ENCODE peak calls at places on chromosomes 2 and 18, in ten cellular contexts. One of them, this sample, is unnamed. For H3K4me1, the result is how much of the 10 kb centered on the place peaks cover.

GRCh38 chr2:184030978-184031377 is 567.4 kb upstream of the ZNF804A start:
- DNase-seq in GM23248: no peak
- DNase-seq in aorta: no peak
- DNase-seq in stomach: no peak
- DNase-seq in psoas muscle: no peak
- DNase-seq in SJSA1: no peak
- DNase-seq in lung: no peak
- DNase-seq in small intestine: no peak
- DNase-seq in A549: no peak
- DNase-seq in naive thymus-derived CD4-positive, alpha-beta T cell: no peak
- DNase-seq in this sample: no peak

GRCh38 chr2:231489990-231490389 is 25.7 kb upstream of the NCL start:
- DNase-seq in GM23248: peak
- DNase-seq in aorta: no peak
- DNase-seq in stomach: peak
- DNase-seq in psoas muscle: no peak
- DNase-seq in SJSA1: no peak
- DNase-seq in lung: no peak
- DNase-seq in small intestine: no peak
- DNase-seq in A549: peak
- DNase-seq in naive thymus-derived CD4-positive, alpha-beta T cell: no peak
- DNase-seq in this sample: peak

GRCh38 chr2:16121231-16121985 is 181.1 kb downstream of the MYCN start:
- DNase-seq in GM23248: no peak
- DNase-seq in aorta: no peak
- DNase-seq in stomach: no peak
- DNase-seq in psoas muscle: no peak
- DNase-seq in SJSA1: no peak
- DNase-seq in lung: no peak
- DNase-seq in small intestine: no peak
- DNase-seq in A549: no peak
- DNase-seq in naive thymus-derived CD4-positive, alpha-beta T cell: no peak
- DNase-seq in this sample: no peak

GRCh38 chr2:6602471-6602870 is 263.2 kb downstream of the CMPK2 start:
- DNase-seq in GM23248: no peak
- DNase-seq in aorta: no peak
- DNase-seq in stomach: no peak
- DNase-seq in psoas muscle: no peak
- DNase-seq in SJSA1: no peak
- DNase-seq in lung: no peak
- DNase-seq in small intestine: no peak
- DNase-seq in A549: no peak
- DNase-seq in naive thymus-derived CD4-positive, alpha-beta T cell: no peak
- DNase-seq in this sample: no peak

GRCh38 chr2:129673234-129673633 is 306.2 kb upstream of the RAB6C start:
- DNase-seq in GM23248: peak
- DNase-seq in aorta: no peak
- DNase-seq in stomach: no peak
- DNase-seq in psoas muscle: no peak
- DNase-seq in SJSA1: no peak
- DNase-seq in lung: no peak
- DNase-seq in small intestine: no peak
- DNase-seq in A549: no peak
- DNase-seq in naive thymus-derived CD4-positive, alpha-beta T cell: no peak
- DNase-seq in this sample: no peak

GRCh38 chr18:59881728-59882685 is 17.8 kb upstream of the PMAIP1 start:
- DNase-seq in GM23248: peak
- DNase-seq in aorta: no peak
- DNase-seq in stomach: no peak
- DNase-seq in psoas muscle: no peak
- DNase-seq in SJSA1: peak
- DNase-seq in lung: no peak
- DNase-seq in small intestine: peak
- DNase-seq in A549: peak
- DNase-seq in naive thymus-derived CD4-positive, alpha-beta T cell: no peak
- DNase-seq in this sample: no peak

GRCh38 chr2:24297663-24298062 is 62.7 kb downstream of the ITSN2 start:
- DNase-seq in GM23248: no peak
- DNase-seq in aorta: no peak
- DNase-seq in stomach: no peak
- DNase-seq in psoas muscle: no peak
- DNase-seq in SJSA1: no peak
- DNase-seq in lung: no peak
- DNase-seq in small intestine: no peak
- DNase-seq in A549: no peak
- DNase-seq in naive thymus-derived CD4-positive, alpha-beta T cell: no peak
- DNase-seq in this sample: no peak

GRCh38 chr2:152827944-152828343 is 109.5 kb downstream of the ARL6IP6 start:
- DNase-seq in GM23248: no peak
- DNase-seq in aorta: no peak
- DNase-seq in stomach: no peak
- DNase-seq in psoas muscle: no peak
- DNase-seq in SJSA1: no peak
- DNase-seq in lung: no peak
- DNase-seq in small intestine: no peak
- DNase-seq in A549: no peak
- DNase-seq in naive thymus-derived CD4-positive, alpha-beta T cell: no peak
- DNase-seq in this sample: no peak

GRCh38 chr18:62164296-62164695 is 22.6 kb downstream of the PIGN start:
- DNase-seq in GM23248: no peak
- DNase-seq in aorta: no peak
- DNase-seq in stomach: no peak
- DNase-seq in psoas muscle: no peak
- DNase-seq in SJSA1: no peak
- DNase-seq in lung: no peak
- DNase-seq in small intestine: no peak
- DNase-seq in A549: no peak
- DNase-seq in naive thymus-derived CD4-positive, alpha-beta T cell: no peak
- DNase-seq in this sample: no peak

GRCh38 chr2:48433682-48434081 is 96.3 kb upstream of the STON1 start:
- DNase-seq in GM23248: peak
- DNase-seq in aorta: peak
- DNase-seq in stomach: no peak
- DNase-seq in psoas muscle: no peak
- DNase-seq in SJSA1: no peak
- DNase-seq in lung: no peak
- DNase-seq in small intestine: no peak
- DNase-seq in A549: no peak
- DNase-seq in naive thymus-derived CD4-positive, alpha-beta T cell: no peak
- DNase-seq in this sample: no peak

GRCh38 chr2:38127277-38127676 is 51.3 kb upstream of the CYP1B1 start:
- DNase-seq in GM23248: no peak
- DNase-seq in aorta: no peak
- DNase-seq in stomach: no peak
- DNase-seq in psoas muscle: no peak
- DNase-seq in SJSA1: no peak
- DNase-seq in lung: no peak
- DNase-seq in small intestine: no peak
- DNase-seq in A549: no peak
- DNase-seq in naive thymus-derived CD4-positive, alpha-beta T cell: no peak
- DNase-seq in this sample: no peak

GRCh38 chr2:9984217-9984739 is 32.8 kb downstream of the GRHL1 start:
- DNase-seq in GM23248: peak
- DNase-seq in aorta: no peak
- DNase-seq in stomach: no peak
- DNase-seq in psoas muscle: no peak
- DNase-seq in SJSA1: peak
- DNase-seq in lung: no peak
- DNase-seq in small intestine: peak
- DNase-seq in A549: peak
- DNase-seq in naive thymus-derived CD4-positive, alpha-beta T cell: no peak
- DNase-seq in this sample: no peak

DNA sequence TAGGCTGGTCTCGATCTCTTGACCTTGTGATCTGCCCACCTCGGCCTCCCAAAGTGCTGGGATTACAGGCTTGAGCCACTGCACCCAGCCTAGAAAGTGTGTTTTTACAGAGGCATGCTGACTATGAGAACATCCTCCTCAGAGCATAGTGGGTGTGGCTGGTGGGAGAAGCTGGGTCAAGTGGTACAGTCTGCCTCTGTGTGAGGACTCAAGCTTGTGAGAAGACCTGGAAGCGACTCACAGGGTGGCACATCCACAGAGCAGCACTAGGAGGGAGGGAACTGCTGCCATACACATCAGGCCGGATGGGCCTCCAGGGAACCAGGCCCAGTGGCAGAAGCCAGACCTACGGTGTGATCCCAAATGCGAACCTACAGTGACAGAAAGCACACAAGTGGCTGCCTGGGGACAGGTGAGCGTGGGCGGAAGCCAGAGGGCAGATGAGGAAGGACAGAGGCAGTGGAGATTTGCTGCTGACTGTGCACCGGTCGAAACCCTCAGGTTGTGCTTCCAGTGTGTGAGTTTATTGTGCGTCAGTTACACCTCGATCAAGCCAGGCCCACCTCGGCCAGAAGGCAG is 8.9 kb downstream of the ARHGEF4 start:
- DNase-seq in GM23248: no peak
- DNase-seq in aorta: peak
- DNase-seq in stomach: no peak
- DNase-seq in psoas muscle: no peak
- DNase-seq in SJSA1: no peak
- DNase-seq in lung: no peak
- DNase-seq in small intestine: no peak
- DNase-seq in A549: no peak
- DNase-seq in naive thymus-derived CD4-positive, alpha-beta T cell: no peak
- DNase-seq in this sample: peak
- H3K4me3 ChIP-seq in GM23248: no peak
- H3K4me3 ChIP-seq in aorta: no peak
- H3K4me3 ChIP-seq in stomach: no peak
- H3K4me3 ChIP-seq in psoas muscle: no peak
- H3K4me3 ChIP-seq in SJSA1: no peak
- H3K4me3 ChIP-seq in lung: no peak
- H3K4me3 ChIP-seq in small intestine: no peak
- H3K4me3 ChIP-seq in A549: no peak
- H3K4me3 ChIP-seq in naive thymus-derived CD4-positive, alpha-beta T cell: no peak
- H3K4me3 ChIP-seq in this sample: no peak

DNA sequence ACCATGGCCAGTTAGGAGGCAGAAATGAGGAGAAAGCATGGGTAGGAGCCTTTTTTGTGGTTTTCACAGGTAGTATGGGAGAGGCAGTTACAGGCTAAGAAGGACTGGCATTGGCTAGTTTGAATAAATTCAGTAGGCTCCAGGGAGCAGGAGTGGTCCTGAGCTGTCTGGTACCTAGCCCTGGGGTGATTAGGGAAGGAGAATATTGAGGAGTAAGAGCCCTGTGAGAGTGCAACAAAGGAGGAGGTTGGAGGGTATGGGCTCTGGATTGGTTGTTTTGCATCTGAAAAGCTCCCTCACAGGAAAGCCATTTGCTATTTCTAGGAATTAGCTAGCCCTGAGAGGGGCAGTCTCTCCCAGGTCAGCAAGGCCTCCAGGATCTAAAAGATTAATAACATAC is 13.3 kb upstream of the TCF7L1 start:
- DNase-seq in GM23248: no peak
- DNase-seq in aorta: no peak
- DNase-seq in stomach: no peak
- DNase-seq in psoas muscle: no peak
- DNase-seq in SJSA1: no peak
- DNase-seq in lung: no peak
- DNase-seq in small intestine: no peak
- DNase-seq in A549: no peak
- DNase-seq in naive thymus-derived CD4-positive, alpha-beta T cell: no peak
- DNase-seq in this sample: no peak
- H3K4me1 ChIP-seq in GM23248: under half
- H3K4me1 ChIP-seq in aorta: under half
- H3K4me1 ChIP-seq in stomach: under half
- H3K4me1 ChIP-seq in psoas muscle: under half
- H3K4me1 ChIP-seq in SJSA1: under half
- H3K4me1 ChIP-seq in lung: under half
- H3K4me1 ChIP-seq in small intestine: under half
- H3K4me1 ChIP-seq in A549: under half
- H3K4me1 ChIP-seq in naive thymus-derived CD4-positive, alpha-beta T cell: under half
- H3K4me1 ChIP-seq in this sample: under half

GRCh38 chr2:70919672-70920366 is 15.9 kb upstream of the ATP6V1B1 start:
- DNase-seq in GM23248: peak
- DNase-seq in aorta: peak
- DNase-seq in stomach: peak
- DNase-seq in psoas muscle: peak
- DNase-seq in SJSA1: peak
- DNase-seq in lung: peak
- DNase-seq in small intestine: peak
- DNase-seq in A549: peak
- DNase-seq in naive thymus-derived CD4-positive, alpha-beta T cell: peak
- DNase-seq in this sample: peak
- H3K4me3 ChIP-seq in GM23248: no peak
- H3K4me3 ChIP-seq in aorta: no peak
- H3K4me3 ChIP-seq in stomach: no peak
- H3K4me3 ChIP-seq in psoas muscle: no peak
- H3K4me3 ChIP-seq in SJSA1: no peak
- H3K4me3 ChIP-seq in lung: no peak
- H3K4me3 ChIP-seq in small intestine: no peak
- H3K4me3 ChIP-seq in A549: no peak
- H3K4me3 ChIP-seq in naive thymus-derived CD4-positive, alpha-beta T cell: no peak
- H3K4me3 ChIP-seq in this sample: no peak

GRCh38 chr2:47038656-47039501 is 116.2 kb downstream of the STPG4 start:
- DNase-seq in GM23248: no peak
- DNase-seq in aorta: no peak
- DNase-seq in stomach: no peak
- DNase-seq in psoas muscle: no peak
- DNase-seq in SJSA1: no peak
- DNase-seq in lung: no peak
- DNase-seq in small intestine: no peak
- DNase-seq in A549: no peak
- DNase-seq in naive thymus-derived CD4-positive, alpha-beta T cell: no peak
- DNase-seq in this sample: no peak

GRCh38 chr2:47040662-47041061 is 114.4 kb downstream of the STPG4 start:
- DNase-seq in GM23248: no peak
- DNase-seq in aorta: no peak
- DNase-seq in stomach: no peak
- DNase-seq in psoas muscle: no peak
- DNase-seq in SJSA1: no peak
- DNase-seq in lung: no peak
- DNase-seq in small intestine: no peak
- DNase-seq in A549: no peak
- DNase-seq in naive thymus-derived CD4-positive, alpha-beta T cell: no peak
- DNase-seq in this sample: no peak

GRCh38 chr2:47041065-47041464 is 114.0 kb downstream of the STPG4 start:
- DNase-seq in GM23248: no peak
- DNase-seq in aorta: no peak
- DNase-seq in stomach: no peak
- DNase-seq in psoas muscle: peak
- DNase-seq in SJSA1: no peak
- DNase-seq in lung: no peak
- DNase-seq in small intestine: no peak
- DNase-seq in A549: no peak
- DNase-seq in naive thymus-derived CD4-positive, alpha-beta T cell: no peak
- DNase-seq in this sample: no peak

GRCh38 chr2:47039913-47040562 is 115.1 kb downstream of the STPG4 start:
- DNase-seq in GM23248: no peak
- DNase-seq in aorta: peak
- DNase-seq in stomach: no peak
- DNase-seq in psoas muscle: no peak
- DNase-seq in SJSA1: no peak
- DNase-seq in lung: no peak
- DNase-seq in small intestine: no peak
- DNase-seq in A549: no peak
- DNase-seq in naive thymus-derived CD4-positive, alpha-beta T cell: no peak
- DNase-seq in this sample: no peak

DNA sequence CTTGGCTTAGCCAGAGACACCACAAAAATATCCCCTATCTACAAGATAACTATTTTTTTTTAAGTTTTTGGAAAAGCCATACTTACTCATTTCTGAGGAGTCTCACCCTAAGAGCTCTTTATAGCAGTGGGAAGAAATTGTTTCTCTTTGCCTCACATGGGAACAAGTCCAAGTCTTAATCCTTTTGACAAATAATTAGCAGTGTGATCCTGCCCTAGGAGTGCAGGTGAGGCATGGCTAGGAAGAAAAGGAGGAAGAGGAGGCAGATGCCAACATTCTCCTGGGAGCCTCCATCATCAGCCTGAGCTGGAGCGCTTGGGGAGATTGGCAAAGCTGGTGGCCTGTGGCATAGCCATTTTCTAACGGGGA is 115.6 kb downstream of the STPG4 start:
- DNase-seq in GM23248: no peak
- DNase-seq in aorta: no peak
- DNase-seq in stomach: no peak
- DNase-seq in psoas muscle: no peak
- DNase-seq in SJSA1: no peak
- DNase-seq in lung: no peak
- DNase-seq in small intestine: no peak
- DNase-seq in A549: no peak
- DNase-seq in naive thymus-derived CD4-positive, alpha-beta T cell: no peak
- DNase-seq in this sample: no peak
- H3K4me1 ChIP-seq in GM23248: under half
- H3K4me1 ChIP-seq in aorta: under half
- H3K4me1 ChIP-seq in stomach: under half
- H3K4me1 ChIP-seq in psoas muscle: half or more
- H3K4me1 ChIP-seq in SJSA1: under half
- H3K4me1 ChIP-seq in lung: under half
- H3K4me1 ChIP-seq in small intestine: under half
- H3K4me1 ChIP-seq in A549: half or more
- H3K4me1 ChIP-seq in naive thymus-derived CD4-positive, alpha-beta T cell: under half
- H3K4me1 ChIP-seq in this sample: under half

This sample was measured in thyroid gland.